ENCODE peak calls at places on chromosomes 16 and 17, in four cellular contexts. T is stomach, E is GM23248, V is lower lobe of right lung. F is an unnamed sample. For H3K4me1, the result is how much of the 10 kb centered on the place peaks cover.

GRCh38 chr16:268141-269053 is 7.3 kb downstream of the RGS11 start:
- DNase-seq in V (no peak), E (no peak), T (no peak), F (peak)

GRCh38 chr17:56891751-56892150 is 22.1 kb downstream of the TRIM25 start:
- DNase-seq in V (peak), T (peak), E (peak), F (peak)

GRCh38 chr16:59412275-59412841 is 678.2 kb upstream of the GOT2 start:
- DNase-seq in V (no peak), E (peak), T (no peak), F (no peak)

GRCh38 chr17:73643012-73643845 is 1.0 kb downstream of the SDK2 start:
- DNase-seq in V (no peak), E (peak), T (peak), F (peak)

GRCh38 chr16:72014675-72015074 is 6.1 kb downstream of the DHODH start:
- DNase-seq in V (no peak), T (no peak), E (no peak), F (no peak)

GRCh38 chr17:66076546-66077190 is 115.3 kb downstream of the CEP112 start:
- DNase-seq in V (no peak), T (no peak), E (peak), F (no peak)

GRCh38 chr17:50274142-50274944 is at the start of gene TMEM92:
- DNase-seq in V (peak), T (peak), E (peak), F (peak)

GRCh38 chr17:7549401-7550055 is 670 bp downstream of the TNFSF12 start:
- DNase-seq in T (peak), E (peak), V (peak), F (peak)

DNA sequence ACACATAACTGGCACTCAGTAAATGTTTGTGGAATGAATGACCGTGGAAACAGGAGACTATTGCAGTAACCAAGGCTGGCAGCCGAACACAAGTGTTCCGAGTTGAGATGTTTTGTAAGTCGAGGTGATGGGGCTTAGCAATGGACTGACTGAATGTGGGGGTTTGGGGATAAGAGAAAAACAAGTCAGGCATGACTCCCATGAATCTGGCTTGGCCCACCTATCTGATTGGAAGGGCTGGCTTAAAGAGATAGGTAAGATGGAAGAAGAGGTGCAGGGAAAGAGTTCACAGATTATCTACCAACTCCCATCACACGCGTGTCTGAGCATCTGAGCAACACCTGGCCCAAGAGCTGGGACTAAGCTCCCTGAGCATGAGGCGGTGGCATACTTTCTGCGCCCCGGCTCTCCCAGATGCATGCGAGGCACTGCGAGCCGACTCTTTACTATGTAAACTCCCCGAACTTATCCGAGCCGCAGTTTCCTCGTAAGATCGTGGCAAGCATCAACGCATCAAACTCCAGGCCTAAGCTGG is 539 bp downstream of the IFT20 start:
- DNase-seq in T (no peak), E (peak), V (no peak), F (no peak)
- H3K27ac ChIP-seq in T (peak), E (peak), V (peak), F (peak)

DNA sequence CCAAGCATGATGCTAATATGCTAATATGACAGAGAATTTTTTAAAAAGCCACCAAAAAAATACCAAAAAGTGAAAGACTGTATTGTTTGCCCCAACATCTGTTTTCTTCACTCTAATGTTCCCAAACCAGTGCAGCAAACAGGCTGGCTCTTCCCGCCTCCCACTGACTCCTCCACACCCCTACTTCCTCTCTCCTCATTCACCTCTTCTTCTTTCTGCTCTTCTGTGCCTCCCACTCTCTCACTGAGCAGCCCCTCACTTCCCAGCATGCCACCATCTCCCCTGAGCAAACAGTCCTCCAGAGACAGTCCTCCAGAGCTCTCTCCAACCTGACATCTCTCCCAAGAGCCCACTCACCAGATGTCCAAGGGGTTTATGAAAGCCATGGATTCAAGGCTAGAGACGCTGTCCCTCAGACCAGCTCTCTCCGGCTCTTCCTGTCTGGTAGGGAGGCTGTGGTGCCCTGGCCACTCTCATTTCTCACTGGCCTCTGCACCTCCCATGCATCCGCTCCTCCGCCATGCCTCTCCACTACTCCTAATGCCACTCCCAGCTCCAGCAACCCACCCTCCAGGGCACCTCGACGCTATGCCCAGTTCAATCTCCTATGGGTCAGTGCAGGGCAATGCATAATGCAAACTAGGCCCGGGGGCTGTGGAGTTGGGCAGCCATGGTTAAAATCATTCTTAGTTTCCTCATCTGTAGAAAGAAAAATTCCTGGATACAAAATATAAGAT is 52.9 kb downstream of the ANKRD11 start:
- DNase-seq in E (no peak), V (no peak), T (no peak), F (no peak)
- H3K4me1 ChIP-seq in E (under half), V (half or more), T (half or more), F (half or more)

GRCh38 chr16:15899538-15900100 is 11.2 kb upstream of the CEP20 start:
- DNase-seq in V (peak), E (peak), T (peak), F (peak)
- H3K27ac ChIP-seq in V (peak), E (peak), T (peak), F (peak)

DNA sequence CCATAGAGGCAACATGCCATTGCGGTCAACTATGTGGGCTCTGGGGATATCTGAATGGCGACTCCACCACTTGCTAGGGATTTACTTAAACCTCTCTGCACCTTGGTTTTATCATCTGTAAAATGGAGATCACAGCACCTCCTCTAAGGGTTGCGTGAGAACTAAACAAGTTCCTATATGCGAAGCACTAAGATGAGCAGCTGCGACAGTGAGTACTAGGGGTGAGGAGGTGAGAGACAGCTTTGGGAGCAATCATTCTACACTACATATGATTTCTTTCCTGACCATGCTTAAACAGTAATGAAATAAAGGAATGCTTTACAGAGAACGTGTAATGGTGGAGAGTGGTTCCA is 61.4 kb downstream of the CREBBP start:
- DNase-seq in E (no peak), T (no peak), V (no peak), F (no peak)
- H3K4me1 ChIP-seq in E (under half), T (half or more), V (half or more), F (half or more)

GRCh38 chr16:1902547-1903219 is 15.5 kb downstream of the HS3ST6 start:
- DNase-seq in V (no peak), E (no peak), T (no peak), F (no peak)
- H3K27ac ChIP-seq in V (no peak), E (no peak), T (no peak), F (no peak)

GRCh38 chr16:19131809-19132777 is 18.3 kb downstream of the ITPRIPL2 start:
- DNase-seq in T (no peak), V (no peak), E (peak), F (no peak)

GRCh38 chr16:19128454-19129210 is 14.9 kb downstream of the ITPRIPL2 start:
- DNase-seq in E (no peak), T (no peak), V (no peak), F (no peak)

GRCh38 chr16:19130852-19131808 is 17.4 kb downstream of the ITPRIPL2 start:
- DNase-seq in E (peak), T (no peak), V (peak), F (peak)

GRCh38 chr16:19132898-19133297 is 19.1 kb downstream of the ITPRIPL2 start:
- DNase-seq in T (no peak), V (no peak), E (no peak), F (no peak)

DNA sequence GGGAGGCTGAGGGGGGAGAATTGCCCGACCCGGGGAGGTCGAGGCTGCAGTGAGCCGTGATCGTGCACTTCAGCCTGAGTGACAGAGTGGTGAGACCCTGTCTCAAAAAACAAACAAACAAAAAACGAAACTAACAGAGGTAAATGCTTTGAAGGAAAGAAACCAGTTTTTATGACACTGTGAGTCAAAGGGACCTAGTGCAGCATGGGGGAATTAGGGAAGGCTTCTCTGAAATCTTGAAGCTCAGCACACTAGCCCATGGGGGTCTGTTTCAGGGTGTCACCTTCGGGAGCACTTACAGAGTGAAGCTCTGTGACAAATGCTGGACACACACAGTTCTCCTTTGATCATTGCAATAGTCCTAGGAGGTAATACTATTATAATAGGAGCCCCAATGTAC is 16.6 kb downstream of the ITPRIPL2 start:
- DNase-seq in E (no peak), V (no peak), T (no peak), F (no peak)
- H3K4me1 ChIP-seq in E (under half), V (half or more), T (under half), F (under half)

GRCh38 chr17:33292184-33292980 is 713 bp downstream of the ASIC2 start:
- DNase-seq in T (no peak), E (peak), V (no peak), F (no peak)
- H3K27ac ChIP-seq in T (no peak), E (no peak), V (no peak), F (no peak)

GRCh38 chr16:57528499-57529323 is 7.7 kb downstream of the CCDC102A start:
- DNase-seq in T (peak), E (no peak), V (peak), F (peak)

GRCh38 chr16:57530531-57531252 is 5.7 kb downstream of the CCDC102A start:
- DNase-seq in V (peak), T (no peak), E (no peak), F (peak)

GRCh38 chr16:57529324-57530103 is 6.9 kb downstream of the CCDC102A start:
- DNase-seq in E (no peak), T (no peak), V (peak), F (peak)

GRCh38 chr16:57531253-57531575 is 5.2 kb downstream of the CCDC102A start:
- DNase-seq in E (no peak), T (no peak), V (peak), F (no peak)

GRCh38 chr16:57530104-57530522 is 6.3 kb downstream of the CCDC102A start:
- DNase-seq in T (no peak), V (peak), E (peak), F (peak)
- H3K4me1 ChIP-seq in T (half or more), V (half or more), E (under half), F (under half)

F was measured in upper lobe of right lung.